ENCODE peak calls at places on chromosomes 11 and 22, in five cellular contexts. W, A, Y, O and L are unnamed samples.

GRCh38 chr22:30887861-30888260 is 80.7 kb downstream of the MORC2 start:
- DNase-seq in W (no peak), A (no peak), Y (no peak), O (no peak), L (no peak)

GRCh38 chr11:77250881-77251640 is 50.4 kb downstream of the GDPD4 start:
- DNase-seq in W (peak), A (no peak), Y (no peak), O (no peak), L (no peak)

GRCh38 chr11:111688028-111688427 is 78.2 kb downstream of the PPP2R1B start:
- DNase-seq in W (no peak), A (no peak), Y (no peak), O (no peak), L (no peak)

GRCh38 chr11:28984216-28984615 is 876.0 kb downstream of the METTL15 start:
- DNase-seq in W (no peak), A (no peak), Y (no peak), O (no peak), L (no peak)

GRCh38 chr11:90601261-90601660 is 378.4 kb upstream of the CHORDC1 start:
- DNase-seq in W (no peak), A (no peak), Y (no peak), O (no peak), L (no peak)

GRCh38 chr11:67071420-67072284 is 15.0 kb downstream of the RHOD start:
- DNase-seq in W (peak), A (peak), Y (peak), O (no peak), L (peak)

GRCh38 chr11:75536786-75537629 is 11.3 kb upstream of the GDPD5 start:
- DNase-seq in W (peak), A (peak), Y (peak), O (peak), L (no peak)

GRCh38 chr11:65147352-65148075 is 13.2 kb upstream of the SYVN1 start:
- DNase-seq in W (no peak), A (no peak), Y (no peak), O (no peak), L (no peak)

GRCh38 chr22:42263944-42264343 is 6.5 kb downstream of the TCF20 start:
- DNase-seq in W (no peak), A (no peak), Y (no peak), O (no peak), L (no peak)

GRCh38 chr11:12220305-12220704 is 109.9 kb downstream of the MICAL2 start:
- DNase-seq in W (no peak), A (no peak), Y (no peak), O (no peak), L (no peak)

GRCh38 chr11:66068923-66069714 is 953 bp upstream of the PACS1 start:
- DNase-seq in W (peak), A (peak), Y (no peak), O (no peak), L (no peak)

GRCh38 chr22:31086703-31087330 is 5.7 kb downstream of the SMTN start:
- DNase-seq in W (no peak), A (no peak), Y (peak), O (no peak), L (no peak)

GRCh38 chr11:1924121-1924520 is 4.6 kb downstream of the TNNT3 start:
- DNase-seq in W (no peak), A (no peak), Y (no peak), O (no peak), L (no peak)

GRCh38 chr11:123430736-123431356 is 777 bp downstream of the GRAMD1B start:
- DNase-seq in W (peak), A (peak), Y (no peak), O (no peak), L (peak)

GRCh38 chr22:25700996-25701815 is 40.8 kb upstream of the MYO18B start:
- DNase-seq in W (peak), A (no peak), Y (no peak), O (no peak), L (no peak)

GRCh38 chr11:2930705-2931415 is 1.6 kb upstream of the PHLDA2 start:
- DNase-seq in W (peak), A (peak), Y (peak), O (peak), L (peak)

GRCh38 chr22:38705235-38706100 is at the start of gene GTPBP1:
- DNase-seq in W (peak), A (peak), Y (peak), O (peak), L (peak)

GRCh38 chr22:38706885-38707180 is 1.1 kb downstream of the GTPBP1 start:
- DNase-seq in W (no peak), A (no peak), Y (no peak), O (no peak), L (no peak)

GRCh38 chr22:38707346-38707745 is 1.6 kb downstream of the GTPBP1 start:
- DNase-seq in W (peak), A (peak), Y (no peak), O (no peak), L (no peak)

GRCh38 chr22:38704568-38705234 is 1.0 kb upstream of the GTPBP1 start:
- DNase-seq in W (no peak), A (no peak), Y (no peak), O (no peak), L (no peak)

DNA sequence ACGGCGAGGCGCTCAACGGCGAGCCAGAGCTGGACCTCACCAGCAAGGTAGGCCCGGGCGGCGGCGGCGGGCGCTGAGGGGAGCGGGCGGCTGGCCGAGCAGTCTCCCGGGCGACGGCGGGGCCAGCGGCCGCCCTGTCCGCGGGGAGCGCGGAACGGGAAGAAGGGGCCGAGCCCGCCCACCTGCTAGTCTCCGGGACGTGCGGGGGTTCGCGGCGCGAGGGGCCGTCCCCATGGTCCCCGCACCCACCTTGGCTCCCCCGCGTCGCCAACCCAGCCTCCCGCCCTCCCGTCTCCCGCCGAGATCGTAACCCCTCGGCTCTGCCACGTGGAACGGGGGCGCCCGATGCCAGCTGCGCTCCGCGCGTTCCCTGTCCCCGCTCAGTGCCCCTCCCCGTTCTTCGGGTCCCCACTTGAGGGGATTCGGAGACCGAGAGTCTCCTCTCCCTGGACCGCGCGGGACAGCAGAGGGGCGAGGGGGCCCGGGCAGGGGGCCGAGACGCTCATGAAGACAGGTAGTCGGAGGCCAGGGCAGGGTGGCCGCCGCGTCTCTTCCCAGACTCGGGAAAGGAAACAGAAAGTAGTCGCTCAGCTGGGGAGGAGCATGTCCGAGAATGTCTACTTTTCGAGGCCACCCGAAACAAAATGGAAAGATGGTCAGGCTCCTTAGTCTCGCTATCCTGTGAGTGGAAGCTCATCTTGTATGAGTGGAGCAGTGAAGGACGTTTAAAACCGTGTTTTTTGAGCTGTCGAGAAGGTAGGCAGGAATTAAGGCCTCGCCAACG is 549 bp downstream of the GTPBP1 start:
- DNase-seq in W (peak), A (no peak), Y (peak), O (no peak), L (peak)
- TF ChIP-seq BHLHE40 in W (no peak), A (no peak), Y (no peak), O (no peak), L (no peak)

GRCh38 chr11:87926250-87926970 is 248.8 kb downstream of the RAB38 start:
- DNase-seq in W (peak), A (peak), Y (no peak), O (no peak), L (no peak)
- TF ChIP-seq BHLHE40 in W (no peak), A (no peak), Y (no peak), O (no peak), L (no peak)

GRCh38 chr22:47356433-47357011 is 594.1 kb downstream of the TBC1D22A start:
- DNase-seq in W (no peak), A (no peak), Y (no peak), O (no peak), L (no peak)
- TF ChIP-seq BHLHE40 in W (no peak), A (no peak), Y (no peak), O (no peak), L (no peak)

DNA sequence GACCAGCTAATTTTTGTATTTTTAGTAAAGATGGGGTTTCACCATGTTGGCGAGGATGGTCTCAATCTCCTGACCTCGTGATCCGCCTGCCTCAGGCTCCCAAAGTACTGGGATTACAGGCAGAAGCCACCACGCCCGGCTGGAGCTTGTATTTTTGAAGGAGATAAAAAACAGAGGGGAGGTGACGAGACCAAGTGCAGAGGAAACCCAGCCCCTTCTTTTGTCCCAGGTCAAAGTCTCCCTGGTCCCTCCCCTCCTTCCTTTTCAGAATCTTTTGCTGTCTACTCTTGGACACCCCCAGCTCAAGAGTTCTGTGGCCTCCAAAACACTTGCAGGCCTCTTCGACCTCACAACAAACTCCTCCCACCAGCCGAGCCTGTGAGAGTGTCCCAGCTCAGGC is 12.2 kb upstream of the TMEM184B start:
- DNase-seq in W (no peak), A (no peak), Y (peak), O (no peak), L (no peak)
- TF ChIP-seq BHLHE40 in W (no peak), A (no peak), Y (no peak), O (no peak), L (no peak)

GRCh38 chr11:8067567-8067928 is 13.5 kb upstream of the TUB start:
- DNase-seq in W (no peak), A (no peak), Y (no peak), O (no peak), L (no peak)

GRCh38 chr11:8067929-8068575 is 13.0 kb upstream of the TUB start:
- DNase-seq in W (no peak), A (no peak), Y (no peak), O (no peak), L (no peak)

GRCh38 chr11:8065031-8065430 is 16.0 kb upstream of the TUB start:
- DNase-seq in W (no peak), A (no peak), Y (no peak), O (no peak), L (no peak)

GRCh38 chr11:8066911-8067455 is 14.0 kb upstream of the TUB start:
- DNase-seq in W (no peak), A (no peak), Y (no peak), O (no peak), L (no peak)

GRCh38 chr11:8066036-8066910 is 14.7 kb upstream of the TUB start:
- DNase-seq in W (no peak), A (no peak), Y (no peak), O (no peak), L (no peak)
- TF ChIP-seq BHLHE40 in W (no peak), A (no peak), Y (no peak), O (no peak), L (no peak)

GRCh38 chr11:72091292-72091691 is 10.6 kb downstream of the LRRC51 start:
- DNase-seq in W (peak), A (peak), Y (peak), O (no peak), L (peak)
- TF ChIP-seq BHLHE40 in W (no peak), A (no peak), Y (no peak), O (no peak), L (no peak)